ENCODE peak calls at places on chromosome 15, in nine cellular contexts. D is psoas muscle, X is SK-N-SH, S is heart right ventricle, R is uterus, L is stomach, Q is trophoblast cell, H is body of pancreas, N is right atrium auricular region. T is an unnamed sample. For H3K36me3, the result is how much of the 10 kb centered on the place peaks cover.

GRCh38 chr15:74007820-74008371 is 13.4 kb downstream of the PML start:
- DNase-seq in D (no peak), X (no peak), S (no peak), R (no peak), L (no peak), Q (no peak), H (no peak), N (no peak), T (no peak)

GRCh38 chr15:97961067-97961954 is 808 bp downstream of the ARRDC4 start:
- DNase-seq in D (peak), X (peak), S (peak), R (peak), L (peak), Q (no peak), H (peak), N (no peak), T (no peak)

GRCh38 chr15:41965441-41966413 is 6.6 kb downstream of the EHD4 start:
- DNase-seq in D (no peak), X (no peak), S (peak), R (peak), L (peak), Q (peak), H (peak), N (no peak), T (no peak)

GRCh38 chr15:89767411-89767915 is 8.7 kb upstream of the MESP2 start:
- DNase-seq in D (no peak), X (no peak), S (no peak), R (no peak), L (peak), Q (no peak), H (peak), N (no peak), T (no peak)

GRCh38 chr15:75606711-75607684 is 18.5 kb downstream of the SNUPN start:
- DNase-seq in D (no peak), X (no peak), S (no peak), R (no peak), L (no peak), Q (no peak), H (no peak), N (no peak), T (no peak)

GRCh38 chr15:100958326-100959065 is 39.3 kb downstream of the LRRK1 start:
- DNase-seq in D (no peak), X (no peak), S (no peak), R (no peak), L (no peak), Q (peak), H (no peak), N (no peak), T (no peak)

GRCh38 chr15:77637851-77638402 is 5.2 kb upstream of the LINGO1 start:
- DNase-seq in D (no peak), X (no peak), S (no peak), R (no peak), L (no peak), Q (no peak), H (no peak), N (no peak), T (no peak)

GRCh38 chr15:93289951-93290350 is 200.9 kb upstream of the RGMA start:
- DNase-seq in D (no peak), X (no peak), S (no peak), R (no peak), L (no peak), Q (peak), H (no peak), N (no peak), T (no peak)

GRCh38 chr15:56996746-56997470 is 78.5 kb downstream of the TCF12 start:
- DNase-seq in D (no peak), X (no peak), S (no peak), R (no peak), L (no peak), Q (no peak), H (no peak), N (no peak), T (no peak)

GRCh38 chr15:63501256-63502089 is 2.9 kb upstream of the USP3 start:
- DNase-seq in D (peak), X (no peak), S (peak), R (peak), L (peak), Q (peak), H (peak), N (peak), T (no peak)

GRCh38 chr15:64182859-64183258 is 20.0 kb upstream of the PPIB start:
- DNase-seq in D (no peak), X (no peak), S (no peak), R (no peak), L (no peak), Q (no peak), H (no peak), N (no peak), T (no peak)

GRCh38 chr15:32871887-32872286 is 154.1 kb downstream of the GREM1 start:
- DNase-seq in D (no peak), X (no peak), S (no peak), R (no peak), L (no peak), Q (no peak), H (no peak), N (no peak), T (no peak)

GRCh38 chr15:55289011-55289572 is 521 bp downstream of the RAB27A start:
- DNase-seq in D (peak), X (no peak), S (no peak), R (peak), L (peak), Q (peak), H (peak), N (peak), T (no peak)

GRCh38 chr15:89492934-89493631 is 3.3 kb downstream of the RHCG start:
- DNase-seq in D (no peak), X (no peak), S (no peak), R (no peak), L (no peak), Q (no peak), H (peak), N (no peak), T (no peak)

GRCh38 chr15:41825572-41826535 is 2.0 kb upstream of the JMJD7 start:
- DNase-seq in D (no peak), X (no peak), S (no peak), R (no peak), L (no peak), Q (no peak), H (no peak), N (no peak), T (no peak)

GRCh38 chr15:57146394-57147140 is 228.1 kb downstream of the TCF12 start:
- DNase-seq in D (no peak), X (peak), S (peak), R (no peak), L (no peak), Q (peak), H (no peak), N (no peak), T (no peak)

GRCh38 chr15:25345943-25346342 is 92.9 kb downstream of the UBE3A start:
- DNase-seq in D (peak), X (peak), S (peak), R (no peak), L (no peak), Q (no peak), H (no peak), N (no peak), T (no peak)

GRCh38 chr15:82850731-82851130 is 41.3 kb downstream of the WHAMM start:
- DNase-seq in D (no peak), X (peak), S (no peak), R (no peak), L (peak), Q (no peak), H (no peak), N (peak), T (no peak)

GRCh38 chr15:62946940-62947339 is 95.6 kb upstream of the TPM1 start:
- DNase-seq in D (no peak), X (no peak), S (no peak), R (no peak), L (no peak), Q (no peak), H (no peak), N (no peak), T (no peak)

GRCh38 chr15:44075535-44075934 is 119.5 kb downstream of the FRMD5 start:
- DNase-seq in D (no peak), X (no peak), S (no peak), R (no peak), L (no peak), Q (no peak), H (no peak), N (no peak), T (peak)

GRCh38 chr15:83289160-83289559 is 4.7 kb upstream of the BNC1 start:
- DNase-seq in D (no peak), X (no peak), S (no peak), R (no peak), L (no peak), Q (peak), H (no peak), N (no peak), T (no peak)

GRCh38 chr15:76303909-76304308 is 7.4 kb downstream of the ETFA start:
- DNase-seq in D (no peak), X (no peak), S (no peak), R (no peak), L (no peak), Q (no peak), H (no peak), N (no peak), T (no peak)

GRCh38 chr15:88181613-88182012 is 74.9 kb downstream of the NTRK3 start:
- DNase-seq in D (no peak), X (no peak), S (no peak), R (no peak), L (no peak), Q (no peak), H (no peak), N (no peak), T (no peak)
- H3K36me3 ChIP-seq in D (under half), X (under half), S (under half), R (under half), L (under half), Q (under half), H (under half), N (under half), T (under half)

DNA sequence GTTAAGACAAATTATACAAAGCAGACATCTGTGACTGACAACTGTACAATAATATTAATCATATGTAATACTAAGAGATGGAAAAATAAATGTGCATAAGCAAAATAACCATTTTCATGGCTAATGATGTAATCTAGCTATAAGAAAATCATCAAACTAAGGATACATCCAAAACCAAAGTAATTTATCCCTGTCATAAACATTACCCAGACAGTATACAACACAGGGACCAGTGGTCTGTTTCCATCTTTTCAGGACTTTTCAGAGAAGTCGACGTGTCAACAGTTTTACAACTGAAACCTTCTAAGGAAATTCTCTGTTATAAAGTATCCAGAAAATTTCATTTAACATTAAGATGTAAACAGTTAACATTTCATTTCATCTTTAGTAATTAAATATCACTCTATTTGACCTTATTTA is 11.0 kb downstream of the THBS1 start:
- DNase-seq in D (no peak), X (no peak), S (no peak), R (no peak), L (no peak), Q (no peak), H (no peak), N (no peak), T (peak)
- H3K27ac ChIP-seq in D (no peak), X (peak), S (no peak), R (no peak), L (no peak), Q (no peak), H (no peak), N (no peak), T (no peak)

GRCh38 chr15:23013681-23014080 is 25.7 kb downstream of the TUBGCP5 start:
- DNase-seq in D (no peak), X (no peak), S (no peak), R (no peak), L (no peak), Q (no peak), H (no peak), N (no peak), T (no peak)
- H3K36me3 ChIP-seq in D (half or more), X (under half), S (half or more), R (under half), L (half or more), Q (under half), H (under half), N (half or more), T (under half)

GRCh38 chr15:60390931-60391501 is 6.8 kb downstream of the ANXA2 start:
- DNase-seq in D (peak), X (no peak), S (peak), R (no peak), L (peak), Q (peak), H (peak), N (peak), T (peak)

GRCh38 chr15:60391722-60392340 is 6.0 kb downstream of the ANXA2 start:
- DNase-seq in D (no peak), X (no peak), S (no peak), R (no peak), L (no peak), Q (no peak), H (no peak), N (no peak), T (peak)

GRCh38 chr15:60389261-60390077 is 8.3 kb downstream of the ANXA2 start:
- DNase-seq in D (no peak), X (no peak), S (no peak), R (no peak), L (no peak), Q (no peak), H (no peak), N (no peak), T (peak)

GRCh38 chr15:60392601-60392985 is 5.2 kb downstream of the ANXA2 start:
- DNase-seq in D (no peak), X (no peak), S (no peak), R (no peak), L (no peak), Q (peak), H (no peak), N (no peak), T (peak)

DNA sequence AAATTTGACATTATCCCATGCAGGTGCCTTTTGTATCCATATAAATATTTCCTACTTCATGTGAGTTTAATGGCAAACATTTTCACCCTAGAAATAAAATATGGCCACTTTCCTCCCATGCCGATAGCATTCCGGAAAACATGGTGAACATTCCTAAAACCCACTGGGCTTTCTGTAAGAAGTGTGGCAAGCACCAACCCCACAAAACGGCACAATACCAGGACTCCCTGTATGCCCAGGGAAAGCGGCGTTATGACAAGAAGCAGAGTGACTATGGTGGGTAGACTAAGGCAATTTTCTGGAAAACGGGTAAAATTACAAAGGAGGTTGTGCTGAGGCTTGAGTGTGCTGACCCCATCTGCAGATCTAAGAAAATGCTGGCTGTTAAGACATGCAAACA is 7.6 kb downstream of the ANXA2 start:
- DNase-seq in D (no peak), X (no peak), S (no peak), R (no peak), L (no peak), Q (no peak), H (no peak), N (no peak), T (peak)
- H3K27ac ChIP-seq in D (no peak), X (peak), S (no peak), R (peak), L (peak), Q (no peak), H (peak), N (no peak), T (peak)

DNA sequence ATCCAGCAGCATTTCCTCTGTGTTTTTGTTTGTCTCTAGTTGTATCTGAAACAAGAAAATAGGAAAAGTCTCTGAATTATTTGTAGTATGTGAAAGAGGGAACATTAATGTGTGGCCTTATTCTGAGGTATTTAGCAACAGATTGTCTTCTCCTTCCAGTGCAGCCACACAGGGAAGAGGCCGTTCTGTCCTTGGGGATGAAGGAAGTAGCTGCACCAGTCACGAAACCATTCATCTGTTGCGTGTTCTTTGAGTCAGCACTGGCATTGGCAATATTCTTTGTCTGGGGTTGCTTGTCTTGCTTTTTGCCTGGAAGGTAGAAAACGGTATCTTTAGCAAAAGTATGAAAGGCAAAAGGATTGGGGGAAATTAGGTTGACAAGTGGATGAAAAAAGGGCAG is 91.6 kb downstream of the CDIN1 start:
- DNase-seq in D (no peak), X (no peak), S (no peak), R (no peak), L (no peak), Q (no peak), H (no peak), N (no peak), T (no peak)
- H3K36me3 ChIP-seq in D (under half), X (under half), S (under half), R (under half), L (under half), Q (under half), H (under half), N (under half), T (under half)

T was measured in keratinocyte.